ENCODE peak calls at places on chromosomes 11 and 22, in five cellular contexts. Z, U, R, V and C are unnamed samples.

GRCh38 chr11:554824-555499 is 5.6 kb downstream of the LMNTD2 start:
- DNase-seq in U (peak; percentile 80), R (peak; percentile 75), V (no peak), Z (no peak), C (peak; percentile 52)

GRCh38 chr11:61041755-61042518 is 60.4 kb upstream of the CD5 start:
- DNase-seq in U (peak; percentile 81), R (peak; percentile 86), V (no peak), Z (peak; percentile 54), C (no peak)

GRCh38 chr11:72239849-72240460 is 4.0 kb downstream of the PHOX2A start:
- DNase-seq in Z (no peak), V (no peak), U (no peak), R (no peak), C (peak; percentile 75)

GRCh38 chr22:27662359-27663030 is 139.1 kb downstream of the MN1 start:
- DNase-seq in V (peak; percentile 19), R (no peak), Z (no peak), U (no peak), C (peak; percentile 81)

GRCh38 chr11:117678651-117679407 is 118.2 kb downstream of the DSCAML1 start:
- DNase-seq in Z (no peak), U (no peak), V (peak; percentile 71), R (no peak), C (no peak)

GRCh38 chr22:44898236-44898635 is 111.6 kb downstream of the PHF21B start:
- DNase-seq in R (no peak), U (peak; percentile 2), V (no peak), Z (no peak), C (no peak)

GRCh38 chr11:113859665-113860064 is 15.7 kb downstream of the USP28 start:
- DNase-seq in V (no peak), U (no peak), R (no peak), Z (no peak), C (no peak)

GRCh38 chr11:113387605-113388211 is at the start of gene ANKK1:
- DNase-seq in R (no peak), V (no peak), U (no peak), Z (no peak), C (peak; percentile 14)

GRCh38 chr11:44305643-44306468 is 4.1 kb downstream of the ALX4 start:
- DNase-seq in V (no peak), R (no peak), U (no peak), Z (no peak), C (no peak)

GRCh38 chr11:118343981-118344521 is at the start of gene CD3G:
- DNase-seq in Z (peak; percentile 38), U (peak; percentile 74), V (no peak), R (peak; percentile 78), C (no peak)

GRCh38 chr11:30346068-30346688 is 23.3 kb downstream of the ARL14EP start:
- DNase-seq in R (no peak), V (no peak), Z (no peak), U (no peak), C (no peak)

GRCh38 chr22:35785181-35785923 is 67.7 kb downstream of the APOL5 start:
- DNase-seq in V (no peak), R (no peak), Z (no peak), U (no peak), C (no peak)

GRCh38 chr11:67998150-67999045 is 5.5 kb downstream of the UNC93B1 start:
- DNase-seq in V (no peak), Z (no peak), R (no peak), U (no peak), C (no peak)

GRCh38 chr22:29744902-29745301 is 21.9 kb downstream of the ZMAT5 start:
- DNase-seq in U (no peak), V (peak; percentile 13), R (no peak), Z (no peak), C (no peak)

GRCh38 chr11:2134022-2135010 is 4.9 kb downstream of the IGF2 start:
- DNase-seq in R (no peak), U (no peak), V (no peak), Z (no peak), C (no peak)

GRCh38 chr11:48018561-48019229 is 38.3 kb downstream of the PTPRJ start:
- DNase-seq in R (no peak), V (no peak), U (no peak), Z (no peak), C (no peak)

GRCh38 chr11:8328848-8329330 is 65.2 kb upstream of the LMO1 start:
- DNase-seq in V (peak; percentile 51), U (peak; percentile 51), Z (peak; percentile 25), R (peak; percentile 35), C (peak; percentile 96)

GRCh38 chr11:125224391-125225015 is 60.0 kb downstream of the PKNOX2 start:
- DNase-seq in Z (no peak), U (no peak), R (no peak), V (no peak), C (no peak)

GRCh38 chr22:20291249-20291586 is 23.1 kb upstream of the RTN4R start:
- DNase-seq in R (no peak), V (no peak), U (no peak), Z (no peak), C (no peak)

GRCh38 chr22:37212174-37212906 is at the start of gene SSTR3:
- DNase-seq in R (no peak), V (no peak), U (no peak), Z (no peak), C (peak; percentile 59)

GRCh38 chr11:76524919-76525318 is 80.1 kb downstream of the EMSY start:
- DNase-seq in U (no peak), V (no peak), Z (no peak), R (no peak), C (no peak)

GRCh38 chr11:70016666-70017347 is 61.3 kb upstream of the ANO1 start:
- DNase-seq in U (no peak), R (no peak), V (no peak), Z (no peak), C (no peak)

GRCh38 chr11:111312076-111312475 is 13.7 kb downstream of the POU2AF3 start:
- DNase-seq in Z (no peak), V (no peak), U (no peak), R (no peak), C (no peak)

GRCh38 chr11:126993599-126993998 is 7.0 kb downstream of the KIRREL3 start:
- DNase-seq in R (no peak), Z (no peak), V (no peak), U (no peak), C (no peak)

GRCh38 chr11:2774173-2775082 is 74.6 kb upstream of the KCNQ1OT1 start:
- DNase-seq in Z (no peak), U (peak; percentile 8), R (no peak), V (no peak), C (peak; percentile 17)

GRCh38 chr11:2593393-2593950 is 106.3 kb downstream of the KCNQ1OT1 start:
- DNase-seq in R (no peak), V (no peak), Z (no peak), U (no peak), C (no peak)

GRCh38 chr11:125425601-125426000 is 70.5 kb downstream of the FEZ1 start:
- DNase-seq in R (no peak), V (no peak), Z (no peak), U (no peak), C (no peak)

GRCh38 chr11:93537767-93538261 is 5.4 kb downstream of the SMCO4 start:
- DNase-seq in Z (no peak), V (peak; percentile 21), R (no peak), U (no peak), C (peak; percentile 83)

GRCh38 chr11:47488674-47489394 is 39.9 kb upstream of the RAPSN start:
- DNase-seq in V (no peak), R (no peak), U (no peak), Z (no peak), C (no peak)

GRCh38 chr11:87421422-87421821 is 383.7 kb downstream of the TMEM135 start:
- DNase-seq in Z (no peak), R (no peak), V (peak; percentile 9), U (no peak), C (peak; percentile 67)

GRCh38 chr11:57567512-57568329 is at the start of gene UBE2L6:
- DNase-seq in R (peak; percentile 59), Z (peak; percentile 26), V (peak; percentile 81), U (peak; percentile 70), C (peak; percentile 82)

GRCh38 chr11:65492637-65493366 is 6.0 kb upstream of the MALAT1 start:
- DNase-seq in U (no peak), Z (no peak), R (no peak), V (peak; percentile 59), C (peak; percentile 94)

GRCh38 chr11:13238879-13239514 is 38.6 kb upstream of the BMAL1 start:
- DNase-seq in R (peak; percentile 49), U (peak; percentile 45), Z (peak; percentile 16), V (peak; percentile 5), C (peak; percentile 80)

GRCh38 chr11:10674991-10675440 is 18.5 kb downstream of the IRAG1 start:
- DNase-seq in Z (no peak), U (no peak), V (peak; percentile 38), R (no peak), C (no peak)

GRCh38 chr11:126799974-126800373 is 200.6 kb downstream of the KIRREL3 start:
- DNase-seq in V (no peak), R (no peak), Z (no peak), U (no peak), C (no peak)

GRCh38 chr11:63246045-63246444 is 2.6 kb upstream of the SLC22A25 start:
- DNase-seq in V (no peak), U (no peak), R (no peak), Z (no peak), C (no peak)

GRCh38 chr22:43624144-43624998 is 187.7 kb downstream of the EFCAB6 start:
- DNase-seq in U (no peak), R (no peak), Z (no peak), V (no peak), C (no peak)

GRCh38 chr22:24421428-24421931 is 5.9 kb upstream of the ADORA2A start:
- DNase-seq in R (peak; percentile 41), V (no peak), U (peak; percentile 54), Z (no peak), C (no peak)

GRCh38 chr11:15627560-15627959 is 512.8 kb downstream of the INSC start:
- DNase-seq in Z (no peak), V (no peak), U (no peak), R (no peak), C (no peak)